ENCODE peak calls at places on chromosomes 4 and X, in four cellular contexts. One of them, this sample, is unnamed.
A peak's percentile ranks its signal among the peaks of the same experiment; 100 is the strongest.

GRCh38 chrX:131827935-131828334 is 195.2 kb upstream of the STK26 start:
- DNase-seq in GM12878: peak; percentile 70
- DNase-seq in HL-60: peak; percentile 63
- DNase-seq in K562: peak; percentile 17
- DNase-seq in this sample: no peak

GRCh38 chr4:64539234-64539849 is 130.1 kb upstream of the TECRL start:
- DNase-seq in GM12878: peak; percentile 13
- DNase-seq in K562: peak; percentile 39
- DNase-seq in HL-60: peak; percentile 54
- DNase-seq in this sample: no peak

GRCh38 chr4:82372874-82373815 is 646 bp downstream of the HNRNPD start:
- DNase-seq in HL-60: peak; percentile 89
- DNase-seq in K562: peak; percentile 66
- DNase-seq in GM12878: peak; percentile 32
- DNase-seq in this sample: peak; percentile 39

GRCh38 chr4:57544811-57545654 is 434.8 kb upstream of the IGFBP7 start:
- DNase-seq in K562: no peak
- DNase-seq in GM12878: no peak
- DNase-seq in HL-60: no peak
- DNase-seq in this sample: no peak

GRCh38 chr4:2258091-2259035 is 3.5 kb downstream of the MXD4 start:
- DNase-seq in K562: no peak
- DNase-seq in GM12878: no peak
- DNase-seq in HL-60: no peak
- DNase-seq in this sample: no peak

GRCh38 chr4:7161721-7162214 is 30.6 kb upstream of the SORCS2 start:
- DNase-seq in K562: no peak
- DNase-seq in GM12878: no peak
- DNase-seq in HL-60: no peak
- DNase-seq in this sample: no peak

GRCh38 chrX:73262991-73263390 is 48.3 kb upstream of the NAP1L2 start:
- DNase-seq in HL-60: no peak
- DNase-seq in GM12878: no peak
- DNase-seq in K562: no peak
- DNase-seq in this sample: no peak

GRCh38 chr4:25863906-25864418 is 1.2 kb upstream of the SEL1L3 start:
- DNase-seq in GM12878: no peak
- DNase-seq in K562: no peak
- DNase-seq in HL-60: no peak
- DNase-seq in this sample: no peak

GRCh38 chrX:72620550-72621145 is 48.0 kb upstream of the HDAC8 start:
- DNase-seq in GM12878: no peak
- DNase-seq in K562: peak; percentile 23
- DNase-seq in HL-60: no peak
- DNase-seq in this sample: no peak

GRCh38 chrX:107725761-107726555 is 49.6 kb downstream of the TSC22D3 start:
- DNase-seq in K562: no peak
- DNase-seq in HL-60: no peak
- DNase-seq in GM12878: no peak
- DNase-seq in this sample: no peak

GRCh38 chr4:168604496-168605373 is 107.9 kb downstream of the PALLD start:
- DNase-seq in K562: no peak
- DNase-seq in GM12878: no peak
- DNase-seq in HL-60: no peak
- DNase-seq in this sample: no peak

GRCh38 chr4:23728393-23728792 is 161.5 kb downstream of the PPARGC1A start:
- DNase-seq in K562: no peak
- DNase-seq in HL-60: no peak
- DNase-seq in GM12878: no peak
- DNase-seq in this sample: no peak

GRCh38 chr4:153523941-153524386 is 57.8 kb downstream of the TMEM131L start:
- DNase-seq in GM12878: no peak
- DNase-seq in K562: no peak
- DNase-seq in HL-60: no peak
- DNase-seq in this sample: no peak

GRCh38 chrX:77447339-77448149 is at the start of gene FGF16:
- DNase-seq in HL-60: peak; percentile 14
- DNase-seq in GM12878: no peak
- DNase-seq in K562: no peak
- DNase-seq in this sample: no peak

GRCh38 chrX:151973851-151974335 is 583 bp downstream of the GABRE start:
- DNase-seq in K562: peak; percentile 23
- DNase-seq in HL-60: no peak
- DNase-seq in GM12878: no peak
- DNase-seq in this sample: no peak

GRCh38 chr4:21811576-21811975 is 137.0 kb downstream of the KCNIP4 start:
- DNase-seq in GM12878: no peak
- DNase-seq in HL-60: no peak
- DNase-seq in K562: no peak
- DNase-seq in this sample: no peak

GRCh38 chr4:2651546-2651945 is 104.6 kb downstream of the TNIP2 start:
- DNase-seq in GM12878: no peak
- DNase-seq in K562: no peak
- DNase-seq in HL-60: no peak
- DNase-seq in this sample: no peak

GRCh38 chr4:162959056-162959455 is 207.6 kb downstream of the NAF1 start:
- DNase-seq in HL-60: no peak
- DNase-seq in GM12878: peak; percentile 1
- DNase-seq in K562: no peak
- DNase-seq in this sample: no peak

GRCh38 chrX:15761564-15762191 is 23.6 kb downstream of the CA5B start:
- DNase-seq in GM12878: no peak
- DNase-seq in HL-60: peak; percentile 52
- DNase-seq in K562: peak; percentile 44
- DNase-seq in this sample: no peak

GRCh38 chrX:19554786-19555185 is 39.5 kb upstream of the MAP3K15 start:
- DNase-seq in K562: no peak
- DNase-seq in GM12878: peak; percentile 38
- DNase-seq in HL-60: peak; percentile 54
- DNase-seq in this sample: no peak

GRCh38 chr4:168615294-168615693 is 118.4 kb downstream of the PALLD start:
- DNase-seq in HL-60: no peak
- DNase-seq in GM12878: no peak
- DNase-seq in K562: no peak
- DNase-seq in this sample: no peak

GRCh38 chr4:41025824-41026223 is 188.5 kb downstream of the APBB2 start:
- DNase-seq in K562: no peak
- DNase-seq in HL-60: no peak
- DNase-seq in GM12878: no peak
- DNase-seq in this sample: no peak

GRCh38 chr4:59240030-59240429 is 1960.1 kb upstream of the ADGRL3 start:
- DNase-seq in GM12878: no peak
- DNase-seq in K562: no peak
- DNase-seq in HL-60: no peak
- DNase-seq in this sample: no peak

GRCh38 chr4:6461301-6462165 is 10.9 kb downstream of the PPP2R2C start:
- DNase-seq in GM12878: no peak
- DNase-seq in HL-60: no peak
- DNase-seq in K562: no peak
- DNase-seq in this sample: no peak

GRCh38 chr4:144288011-144288903 is 147.7 kb upstream of the GYPA start:
- DNase-seq in HL-60: no peak
- DNase-seq in K562: no peak
- DNase-seq in GM12878: no peak
- DNase-seq in this sample: no peak

GRCh38 chrX:76996641-76997040 is 450.5 kb upstream of the FGF16 start:
- DNase-seq in GM12878: no peak
- DNase-seq in HL-60: no peak
- DNase-seq in K562: no peak
- DNase-seq in this sample: no peak

GRCh38 chr4:184385705-184386141 is 88.6 kb downstream of the IRF2 start:
- DNase-seq in K562: no peak
- DNase-seq in HL-60: peak; percentile 19
- DNase-seq in GM12878: no peak
- DNase-seq in this sample: no peak

GRCh38 chr4:180060159-180060889 is 2182.9 kb upstream of the TENM3 start:
- DNase-seq in K562: no peak
- DNase-seq in GM12878: no peak
- DNase-seq in HL-60: no peak
- DNase-seq in this sample: no peak

GRCh38 chrX:108312938-108313337 is 125.3 kb downstream of the COL4A6 start:
- DNase-seq in HL-60: no peak
- DNase-seq in K562: no peak
- DNase-seq in GM12878: no peak
- DNase-seq in this sample: no peak

DNA sequence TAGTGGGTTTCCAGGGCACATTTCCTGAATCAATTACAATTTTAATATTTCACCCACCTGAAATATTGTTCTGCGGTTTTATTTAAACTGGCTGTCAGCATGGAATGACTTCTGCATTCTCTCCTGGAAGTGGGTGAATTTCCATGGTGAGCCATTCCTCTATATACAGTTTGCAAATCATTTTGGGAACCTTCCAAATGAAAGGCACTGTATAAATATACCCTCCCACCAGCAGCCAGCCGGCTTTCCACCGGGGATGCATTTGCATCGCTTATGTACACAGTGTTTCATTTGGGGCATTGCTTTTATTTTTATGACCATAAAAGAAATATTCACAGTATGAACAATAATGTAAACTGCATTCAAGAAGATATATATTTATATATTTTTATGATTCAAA is 4.8 kb upstream of the IL1RAPL1 start:
- DNase-seq in HL-60: no peak
- DNase-seq in GM12878: no peak
- DNase-seq in K562: no peak
- DNase-seq in this sample: no peak
- TF ChIP-seq POLR2AphosphoS5 in HL-60: no peak
- TF ChIP-seq POLR2AphosphoS5 in GM12878: no peak
- TF ChIP-seq POLR2AphosphoS5 in K562: no peak
- TF ChIP-seq POLR2AphosphoS5 in this sample: no peak

DNA sequence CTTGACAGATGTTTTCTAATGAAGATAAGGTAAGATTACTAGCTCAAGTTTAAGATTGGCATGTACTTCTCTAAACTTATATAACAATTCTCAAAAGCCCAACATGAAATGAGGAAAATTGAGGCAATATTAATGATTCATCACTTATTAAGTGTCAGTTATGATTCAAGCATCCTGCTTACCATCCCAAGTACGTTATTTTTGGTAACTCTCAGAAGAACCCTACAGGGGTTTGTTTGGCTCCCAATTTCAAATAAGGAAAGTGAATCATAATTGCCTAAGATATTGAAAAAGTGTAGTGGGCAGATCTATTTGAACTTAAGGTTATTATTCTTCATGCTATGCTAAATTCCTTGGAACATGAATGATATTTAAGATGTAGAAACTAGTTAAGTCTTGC is 387.9 kb upstream of the TENM3 start:
- DNase-seq in K562: no peak
- DNase-seq in HL-60: no peak
- DNase-seq in GM12878: no peak
- DNase-seq in this sample: no peak
- TF ChIP-seq SPI1 in K562: no peak
- TF ChIP-seq SPI1 in HL-60: no peak
- TF ChIP-seq SPI1 in GM12878: no peak
- TF ChIP-seq SPI1 in this sample: no peak

GRCh38 chr4:176032454-176032853 is 33.2 kb upstream of the WDR17 start:
- DNase-seq in HL-60: no peak
- DNase-seq in GM12878: no peak
- DNase-seq in K562: no peak
- DNase-seq in this sample: no peak
- TF ChIP-seq POLR2AphosphoS5 in HL-60: no peak
- TF ChIP-seq POLR2AphosphoS5 in GM12878: no peak
- TF ChIP-seq POLR2AphosphoS5 in K562: no peak
- TF ChIP-seq POLR2AphosphoS5 in this sample: no peak

GRCh38 chrX:53713987-53714579 is 27.6 kb upstream of the HUWE1 start:
- DNase-seq in GM12878: peak; percentile 52
- DNase-seq in K562: no peak
- DNase-seq in HL-60: no peak
- DNase-seq in this sample: no peak

GRCh38 chrX:53716328-53717088 is 30.0 kb upstream of the HUWE1 start:
- DNase-seq in GM12878: peak; percentile 87
- DNase-seq in HL-60: peak; percentile 19
- DNase-seq in K562: no peak
- DNase-seq in this sample: no peak

GRCh38 chrX:53715336-53715924 is 28.9 kb upstream of the HUWE1 start:
- DNase-seq in HL-60: no peak
- DNase-seq in K562: no peak
- DNase-seq in GM12878: no peak
- DNase-seq in this sample: no peak

GRCh38 chrX:53717205-53717604 is 30.7 kb upstream of the HUWE1 start:
- DNase-seq in HL-60: no peak
- DNase-seq in K562: no peak
- DNase-seq in GM12878: peak; percentile 50
- DNase-seq in this sample: no peak

DNA sequence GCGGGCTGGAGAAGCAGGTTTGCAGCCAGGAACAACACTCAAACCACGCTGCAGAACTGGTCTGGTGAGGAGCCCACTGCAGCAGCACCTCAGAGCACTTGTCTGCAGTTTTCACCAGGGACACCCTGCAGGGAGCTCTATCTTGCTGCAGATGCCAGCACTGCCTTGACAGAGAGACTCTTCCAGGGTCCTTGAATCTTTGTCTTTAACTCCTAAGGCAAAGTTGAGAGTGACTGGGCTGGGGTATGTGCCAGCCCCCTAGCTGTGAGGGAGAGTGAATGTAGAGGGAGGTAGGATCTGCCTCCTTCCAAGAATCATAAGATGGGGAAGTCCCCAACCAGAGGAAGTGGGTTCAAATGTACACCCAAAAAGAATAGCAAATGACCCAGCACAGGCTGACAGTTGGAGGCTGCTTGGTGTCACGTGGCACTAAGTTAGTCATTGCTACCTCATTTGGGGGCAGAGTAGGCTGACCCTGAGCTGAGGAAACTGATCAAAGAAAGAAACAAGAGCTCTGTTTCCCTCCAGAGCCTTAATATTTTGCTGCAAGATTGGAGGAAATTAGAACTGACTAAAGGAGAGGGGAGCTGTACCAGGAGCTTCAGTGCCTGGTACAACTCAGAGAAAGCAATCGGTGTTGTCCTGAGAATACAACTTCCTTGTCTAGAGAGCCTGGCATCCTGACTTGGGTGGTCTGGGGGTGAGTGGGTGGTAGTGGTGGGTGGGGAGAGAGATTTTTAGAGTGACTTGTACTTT is 28.2 kb upstream of the HUWE1 start:
- DNase-seq in K562: no peak
- DNase-seq in HL-60: peak; percentile 64
- DNase-seq in GM12878: peak; percentile 89
- DNase-seq in this sample: no peak
- TF ChIP-seq SPI1 in K562: no peak
- TF ChIP-seq SPI1 in HL-60: peak; percentile 80
- TF ChIP-seq SPI1 in GM12878: peak; percentile 75
- TF ChIP-seq SPI1 in this sample: peak; percentile 73

GRCh38 chr4:146485968-146486367 is 35.8 kb downstream of the SLC10A7 start:
- DNase-seq in GM12878: no peak
- DNase-seq in K562: no peak
- DNase-seq in HL-60: no peak
- DNase-seq in this sample: no peak

GRCh38 chr4:146490106-146490505 is 31.6 kb downstream of the SLC10A7 start:
- DNase-seq in HL-60: no peak
- DNase-seq in K562: no peak
- DNase-seq in GM12878: no peak
- DNase-seq in this sample: no peak

GRCh38 chr4:146494143-146494542 is 27.6 kb downstream of the SLC10A7 start:
- DNase-seq in K562: no peak
- DNase-seq in HL-60: no peak
- DNase-seq in GM12878: no peak
- DNase-seq in this sample: no peak

GRCh38 chr4:146486565-146486964 is 35.2 kb downstream of the SLC10A7 start:
- DNase-seq in HL-60: no peak
- DNase-seq in GM12878: peak; percentile 28
- DNase-seq in K562: no peak
- DNase-seq in this sample: no peak

GRCh38 chr4:146488495-146489174 is 33.1 kb downstream of the SLC10A7 start:
- DNase-seq in HL-60: no peak
- DNase-seq in GM12878: no peak
- DNase-seq in K562: no peak
- DNase-seq in this sample: no peak
- TF ChIP-seq POLR2AphosphoS5 in HL-60: no peak
- TF ChIP-seq POLR2AphosphoS5 in GM12878: no peak
- TF ChIP-seq POLR2AphosphoS5 in K562: no peak
- TF ChIP-seq POLR2AphosphoS5 in this sample: no peak